ENCODE peak calls at places on chromosomes 11 and 22, in four cellular contexts. C is A549, Y is HepG2, E is K562. K is an unnamed sample.

GRCh38 chr22:37162221-37163095 is 12.7 kb upstream of the IL2RB start:
- DNase-seq in C (no peak), Y (no peak), E (no peak), K (no peak)

GRCh38 chr11:82003671-82004148 is 730.0 kb downstream of the FAM181B start:
- DNase-seq in E (no peak), C (no peak), Y (no peak), K (no peak)

GRCh38 chr22:41184679-41185078 is 20.4 kb upstream of the L3MBTL2 start:
- DNase-seq in Y (no peak), E (no peak), C (no peak), K (peak)

GRCh38 chr22:28395920-28396447 is 283.7 kb downstream of the TTC28 start:
- DNase-seq in C (peak), Y (peak), E (no peak), K (no peak)

GRCh38 chr11:124276081-124276480 is 19.9 kb downstream of the OR8G5 start:
- DNase-seq in C (no peak), E (no peak), Y (no peak), K (no peak)

GRCh38 chr22:44268431-44269116 is 44.2 kb downstream of the SHISAL1 start:
- DNase-seq in Y (no peak), E (no peak), C (no peak), K (no peak)

GRCh38 chr11:123391646-123392348 is 38.3 kb upstream of the GRAMD1B start:
- DNase-seq in Y (no peak), C (no peak), E (no peak), K (no peak)

GRCh38 chr11:65649656-65650546 is 12.0 kb downstream of the SIPA1 start:
- DNase-seq in E (no peak), Y (no peak), C (no peak), K (no peak)

GRCh38 chr11:5505363-5506048 is 4.3 kb downstream of the UBQLN3 start:
- DNase-seq in C (no peak), E (no peak), Y (no peak), K (no peak)

GRCh38 chr11:77175869-77176539 is 48.0 kb downstream of the MYO7A start:
- DNase-seq in E (no peak), Y (no peak), C (no peak), K (peak)

GRCh38 chr11:74766905-74767304 is 18.3 kb downstream of the RNF169 start:
- DNase-seq in C (no peak), E (no peak), Y (no peak), K (no peak)

GRCh38 chr11:95877288-95877687 is 46.6 kb downstream of the MTMR2 start:
- DNase-seq in C (no peak), Y (no peak), E (no peak), K (no peak)

GRCh38 chr11:22626573-22627239 is 1.1 kb upstream of the FANCF start:
- DNase-seq in C (no peak), E (no peak), Y (no peak), K (no peak)

GRCh38 chr11:134132808-134133207 is 63.9 kb downstream of the JAM3 start:
- DNase-seq in Y (no peak), E (no peak), C (no peak), K (no peak)

GRCh38 chr11:57339305-57339704 is 1.2 kb downstream of the P2RX3 start:
- DNase-seq in E (no peak), C (no peak), Y (no peak), K (no peak)

GRCh38 chr11:62770778-62771143 is 435 bp upstream of the TAF6L start:
- DNase-seq in E (peak), Y (peak), C (no peak), K (no peak)

GRCh38 chr22:45548991-45549736 is 46.5 kb downstream of the FBLN1 start:
- DNase-seq in Y (no peak), C (peak), E (peak), K (no peak)

GRCh38 chr11:66720223-66720898 is 8.7 kb downstream of the SPTBN2 start:
- DNase-seq in E (peak), Y (peak), C (peak), K (peak)

GRCh38 chr11:32006799-32007388 is 84.0 kb upstream of the RCN1 start:
- DNase-seq in E (peak), C (peak), Y (peak), K (peak)

GRCh38 chr11:31818874-31819331 is 7.8 kb upstream of the PAX6 start:
- DNase-seq in E (no peak), Y (no peak), C (no peak), K (peak)

GRCh38 chr22:36286096-36286957 is 33.4 kb downstream of the APOL1 start:
- DNase-seq in Y (peak), C (peak), E (peak), K (peak)

GRCh38 chr11:72584933-72585597 is 89.2 kb downstream of the PDE2A start:
- DNase-seq in E (no peak), Y (no peak), C (no peak), K (no peak)

GRCh38 chr11:60978546-60979380 is 7.3 kb downstream of the CD6 start:
- DNase-seq in E (no peak), C (no peak), Y (no peak), K (no peak)

GRCh38 chr11:77083553-77084245 is 16.9 kb downstream of the CAPN5 start:
- DNase-seq in Y (no peak), E (no peak), C (no peak), K (no peak)

GRCh38 chr11:69213315-69213714 is 57.6 kb downstream of the SMIM38 start:
- DNase-seq in E (no peak), C (no peak), Y (no peak), K (no peak)

GRCh38 chr11:134562941-134563471 is 151.0 kb upstream of the B3GAT1 start:
- DNase-seq in Y (no peak), E (no peak), C (no peak), K (no peak)

GRCh38 chr11:17224727-17225126 is 16.9 kb upstream of the PIK3C2A start:
- DNase-seq in C (no peak), E (no peak), Y (no peak), K (no peak)
- TF ChIP-seq JUN in C (no peak), E (no peak), Y (no peak), K (no peak)

GRCh38 chr11:701741-702513 is 4.1 kb upstream of the EPS8L2 start:
- DNase-seq in Y (no peak), C (no peak), E (no peak), K (no peak)
- TF ChIP-seq NR3C1 in Y (no peak), C (no peak), E (no peak), K (no peak)

GRCh38 chr11:35107866-35108265 is 31.1 kb upstream of the CD44 start:
- DNase-seq in C (no peak), Y (no peak), E (no peak), K (no peak)

GRCh38 chr11:35112846-35113105 is 26.2 kb upstream of the CD44 start:
- DNase-seq in E (no peak), C (no peak), Y (no peak), K (no peak)

GRCh38 chr11:35111171-35112055 is 27.6 kb upstream of the CD44 start:
- DNase-seq in Y (no peak), C (peak), E (peak), K (no peak)

GRCh38 chr11:35112056-35112845 is 26.7 kb upstream of the CD44 start:
- DNase-seq in E (no peak), C (no peak), Y (no peak), K (no peak)

GRCh38 chr11:35109827-35110226 is 29.1 kb upstream of the CD44 start:
- DNase-seq in Y (no peak), E (no peak), C (no peak), K (no peak)
- TF ChIP-seq JUN in Y (no peak), E (no peak), C (no peak), K (no peak)

GRCh38 chr22:40010752-40011145 is 16.0 kb downstream of the FAM83F start:
- DNase-seq in E (no peak), Y (no peak), C (no peak), K (no peak)

GRCh38 chr22:40009231-40009769 is 14.5 kb downstream of the FAM83F start:
- DNase-seq in E (peak), Y (no peak), C (no peak), K (peak)

GRCh38 chr22:40007826-40008710 is 13.3 kb downstream of the FAM83F start:
- DNase-seq in C (no peak), Y (no peak), E (peak), K (no peak)

GRCh38 chr22:40008726-40009125 is 14.0 kb downstream of the FAM83F start:
- DNase-seq in E (no peak), Y (no peak), C (no peak), K (no peak)

GRCh38 chr22:40009953-40010751 is 15.4 kb downstream of the FAM83F start:
- DNase-seq in E (no peak), Y (no peak), C (no peak), K (no peak)
- TF ChIP-seq NR3C1 in E (no peak), Y (no peak), C (no peak), K (no peak)

DNA sequence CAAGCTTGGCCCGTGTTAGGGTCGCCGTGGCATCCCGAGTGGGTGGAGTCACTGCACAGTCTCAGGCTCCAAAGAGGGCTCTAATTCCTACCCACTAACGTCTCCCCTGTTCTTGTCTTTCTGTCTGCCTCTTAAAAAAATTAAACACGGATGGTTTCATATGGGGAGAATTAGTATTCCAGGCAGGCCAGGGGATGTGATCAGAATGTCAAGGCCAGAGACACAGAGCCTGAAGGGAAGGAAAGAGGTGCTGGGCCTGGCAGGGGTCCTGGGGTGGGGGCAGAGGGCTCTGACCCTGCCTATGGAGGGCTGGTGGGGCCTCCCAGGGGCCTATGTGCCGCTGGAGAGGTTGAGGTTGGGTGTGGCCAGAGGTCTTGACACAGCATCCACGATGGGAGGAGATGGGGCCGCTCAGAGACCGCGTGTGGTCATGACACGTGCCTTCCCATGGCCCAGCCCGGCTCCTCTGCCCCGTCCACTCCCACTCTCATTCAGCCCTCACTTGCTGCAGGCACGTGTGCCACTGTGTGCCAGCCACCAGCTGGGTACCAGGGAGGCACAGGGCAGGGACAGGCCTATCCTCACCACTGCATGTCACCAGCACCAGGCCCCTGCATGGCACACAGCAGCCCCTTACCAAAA is 56.5 kb downstream of the FLRT1 start:
- DNase-seq in C (no peak), E (peak), Y (no peak), K (no peak)
- TF ChIP-seq JUN in C (no peak), E (no peak), Y (no peak), K (no peak)

DNA sequence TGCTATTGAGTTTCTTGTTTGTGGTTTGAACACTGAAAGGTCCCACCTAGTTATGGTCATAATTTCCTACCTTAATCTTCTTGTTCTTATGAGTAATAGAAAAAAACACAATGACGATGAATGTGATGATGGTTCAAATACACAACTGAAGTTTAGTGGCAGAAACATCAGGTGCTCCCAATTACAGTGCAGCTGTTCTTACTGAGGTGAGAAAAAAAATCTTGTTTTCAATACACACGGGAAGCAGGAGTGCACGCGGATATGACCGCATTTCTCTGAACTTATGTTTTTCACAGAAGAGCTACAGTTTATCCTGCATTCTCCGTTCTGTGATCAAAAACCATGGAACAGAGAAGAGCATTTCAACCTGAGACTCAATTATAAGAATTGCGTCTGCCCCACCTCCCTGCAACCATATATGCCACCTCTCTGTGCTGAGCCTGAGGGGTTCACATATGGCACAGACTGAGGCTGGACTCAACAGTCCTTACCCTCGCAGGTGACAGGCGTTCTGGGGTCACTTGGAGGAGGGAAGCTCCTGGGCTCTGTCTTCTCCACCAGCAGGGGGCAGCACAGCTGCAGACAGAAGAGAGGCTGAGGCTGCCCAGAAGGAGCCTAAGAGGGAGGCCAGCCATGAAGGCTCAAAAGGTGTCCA is 99.7 kb upstream of the IGLL5 start:
- DNase-seq in Y (peak), E (peak), C (peak), K (peak)
- TF ChIP-seq NR3C1 in Y (no peak), E (peak), C (no peak), K (no peak)

DNA sequence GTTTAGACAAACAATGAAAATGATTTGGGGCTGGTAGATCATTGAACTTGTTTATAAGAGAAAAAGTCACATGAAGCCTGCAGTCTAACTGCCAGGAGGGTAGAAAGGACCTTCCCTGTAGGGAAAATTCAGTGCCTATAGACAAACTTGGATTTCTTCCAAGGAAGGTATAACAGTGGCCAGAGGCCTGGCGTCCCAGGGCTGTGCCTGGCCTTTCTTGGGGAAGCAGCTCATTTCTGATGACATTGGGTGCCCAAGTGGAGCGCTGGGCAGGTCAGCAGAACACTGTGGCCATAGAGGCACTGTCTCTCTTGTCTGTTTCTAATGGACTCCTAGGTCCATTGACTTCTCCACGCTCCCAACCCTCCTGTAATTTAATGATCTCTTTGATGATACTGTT is 6.6 kb upstream of the FXYD6 start:
- DNase-seq in Y (no peak), E (no peak), C (no peak), K (no peak)
- TF ChIP-seq JUN in Y (no peak), E (no peak), C (no peak), K (no peak)

GRCh38 chr11:28090052-28090749 is 17.8 kb downstream of the KIF18A start:
- DNase-seq in C (no peak), E (no peak), Y (no peak), K (no peak)
- TF ChIP-seq NR3C1 in C (no peak), E (no peak), Y (no peak), K (no peak)